ENCODE peak calls at places on chromosomes 11 and 22, in six cellular contexts. Z is tibial nerve, O is fibroblast of lung, G is tibial artery, X is adrenal gland, N is heart right ventricle. M is an unnamed sample.

GRCh38 chr22:30204742-30205111 is 41.8 kb downstream of the LIF start:
- DNase-seq in Z (no peak), O (peak; percentile 62), G (peak; percentile 75), X (no peak), N (no peak), M (no peak)

GRCh38 chr11:94400839-94401772 is at the start of gene GPR83:
- DNase-seq in Z (no peak), O (peak; percentile 43), G (no peak), X (no peak), N (peak; percentile 21), M (no peak)

GRCh38 chr11:122375687-122376399 is 259.8 kb upstream of the BLID start:
- DNase-seq in Z (no peak), O (peak; percentile 74), G (no peak), X (no peak), N (no peak), M (no peak)

GRCh38 chr22:48577014-48577690 is 1250.5 kb downstream of the BRD1 start:
- DNase-seq in Z (no peak), O (no peak), G (no peak), X (no peak), N (no peak), M (no peak)

GRCh38 chr11:97993565-97993964 is 1027.2 kb upstream of the CNTN5 start:
- DNase-seq in Z (no peak), O (no peak), G (no peak), X (no peak), N (no peak), M (no peak)

GRCh38 chr22:48593551-48593950 is 1234.1 kb downstream of the BRD1 start:
- DNase-seq in Z (no peak), O (no peak), G (no peak), X (no peak), N (no peak), M (no peak)

GRCh38 chr22:29879738-29880137 is 3.2 kb upstream of the MTMR3 start:
- DNase-seq in Z (no peak), O (no peak), G (no peak), X (peak; percentile 19), N (no peak), M (no peak)

GRCh38 chr11:67354314-67355022 is 1.1 kb upstream of the POLD4 start:
- DNase-seq in Z (no peak), O (peak; percentile 97), G (peak; percentile 96), X (peak; percentile 95), N (peak; percentile 57), M (peak; percentile 87)

GRCh38 chr22:22943521-22944267 is 56.1 kb downstream of the IGLL5 start:
- DNase-seq in Z (no peak), O (no peak), G (no peak), X (no peak), N (no peak), M (no peak)

GRCh38 chr11:8773916-8774537 is 91.4 kb downstream of the RPL27A start:
- DNase-seq in Z (no peak), O (no peak), G (no peak), X (no peak), N (no peak), M (no peak)
- H3K4me1 ChIP-seq in Z (peaks cover 14% of the 10 kb centered on the region), O (peaks cover 34% of the 10 kb centered on the region), G (peaks cover 80% of the 10 kb centered on the region), X (peaks cover 36% of the 10 kb centered on the region), N (peaks cover 85% of the 10 kb centered on the region), M (peaks cover 82% of the 10 kb centered on the region)

GRCh38 chr11:32213223-32213622 is 122.3 kb downstream of the RCN1 start:
- DNase-seq in Z (no peak), O (peak; percentile 93), G (no peak), X (no peak), N (no peak), M (no peak)
- H3K4me3 ChIP-seq in Z (no peak overlapping the region), O (no peak overlapping the region), G (no peak overlapping the region), X (no peak overlapping the region), N (no peak overlapping the region), M (no peak overlapping the region)

GRCh38 chr22:41197808-41198585 is 7.1 kb upstream of the L3MBTL2 start:
- DNase-seq in Z (no peak), O (peak; percentile 27), G (no peak), X (no peak), N (peak; percentile 45), M (no peak)
- TF ChIP-seq CTCF in Z (no peak), O (no peak), G (no peak), X (peak; percentile 15), N (no peak), M (no peak)

DNA sequence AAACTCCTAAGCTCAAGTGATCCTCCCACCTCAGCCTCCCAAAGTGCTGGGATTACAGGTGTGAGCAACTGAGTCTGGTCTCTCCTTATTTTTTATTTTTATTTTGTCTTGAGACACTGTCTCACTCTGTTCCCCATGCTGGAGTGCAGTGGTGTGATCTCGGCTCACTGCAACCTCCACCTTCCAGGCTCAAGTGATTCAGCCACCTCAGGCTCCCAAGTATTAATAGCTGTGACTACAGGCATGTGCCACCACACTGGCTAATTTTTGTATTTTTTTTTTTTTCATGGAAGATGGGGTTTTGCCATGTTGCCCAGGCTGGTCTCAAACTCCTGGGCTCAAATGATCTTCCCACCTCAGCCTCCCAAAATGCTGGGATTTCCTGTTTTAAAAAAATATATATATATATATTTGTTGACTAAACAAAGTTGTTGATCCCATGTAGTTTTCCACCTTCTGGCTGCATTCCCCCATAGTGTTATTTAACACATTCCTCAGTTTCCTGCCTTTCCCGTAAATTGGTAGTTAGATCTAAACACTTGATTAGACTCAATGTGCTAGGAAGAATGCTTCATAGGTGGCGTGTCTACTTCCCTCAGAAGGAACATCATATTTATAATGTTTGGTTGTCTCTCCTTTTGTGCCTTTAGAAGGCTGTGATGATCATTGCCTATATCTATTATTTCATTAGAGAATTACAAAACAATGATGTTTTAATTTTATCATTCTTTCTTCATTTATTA is 38.8 kb downstream of the LRRC32 start:
- DNase-seq in Z (no peak), O (no peak), G (no peak), X (no peak), N (no peak), M (no peak)
- H3K4me1 ChIP-seq in Z (peaks cover 13% of the 10 kb centered on the region), O (peaks cover 12% of the 10 kb centered on the region), G (peaks cover 25% of the 10 kb centered on the region), X (peaks cover 7% of the 10 kb centered on the region), N (peaks cover 42% of the 10 kb centered on the region), M (peaks cover 20% of the 10 kb centered on the region)

DNA sequence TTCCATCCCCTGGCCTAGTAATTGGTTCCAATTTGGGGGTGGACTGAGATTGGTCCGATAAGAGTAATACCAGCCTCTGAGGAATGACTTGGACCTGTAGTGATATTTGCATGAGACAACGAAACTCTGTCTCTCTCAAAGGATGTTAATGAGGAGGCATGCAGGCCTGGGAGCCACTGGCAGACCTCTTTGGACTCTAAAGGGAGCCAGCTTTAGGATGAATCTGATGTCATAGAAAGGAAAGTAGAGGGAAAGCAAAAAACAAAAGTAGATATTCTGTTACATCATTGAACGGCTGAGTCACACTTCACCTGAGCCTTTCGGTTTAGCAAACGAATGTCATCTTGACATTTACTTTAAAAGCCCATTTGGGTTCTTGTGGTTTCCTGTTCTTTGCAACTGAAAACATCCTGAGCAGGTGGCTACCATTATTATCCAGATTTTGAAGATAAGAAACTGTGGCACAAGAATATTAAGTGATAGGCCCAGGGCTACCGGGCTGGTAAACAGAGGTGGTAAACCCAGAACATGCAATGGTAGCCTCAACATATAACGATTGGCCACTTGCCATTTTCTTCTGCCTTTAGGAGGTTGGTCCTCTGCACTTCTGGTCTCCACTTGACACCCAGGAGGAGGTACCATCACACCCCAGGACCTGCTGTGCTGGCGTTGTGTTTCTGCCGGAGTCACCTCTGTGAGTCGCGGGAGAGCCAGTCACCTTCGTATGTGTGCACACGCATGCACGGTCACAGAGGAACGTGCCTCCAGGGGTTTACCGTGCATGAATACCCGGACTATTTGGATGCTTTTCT is 42.7 kb downstream of the RTL6 start:
- DNase-seq in Z (no peak), O (no peak), G (no peak), X (no peak), N (no peak), M (no peak)
- H3K4me3 ChIP-seq in Z (no peak overlapping the region), O (no peak overlapping the region), G (no peak overlapping the region), X (no peak overlapping the region), N (no peak overlapping the region), M (no peak overlapping the region)

DNA sequence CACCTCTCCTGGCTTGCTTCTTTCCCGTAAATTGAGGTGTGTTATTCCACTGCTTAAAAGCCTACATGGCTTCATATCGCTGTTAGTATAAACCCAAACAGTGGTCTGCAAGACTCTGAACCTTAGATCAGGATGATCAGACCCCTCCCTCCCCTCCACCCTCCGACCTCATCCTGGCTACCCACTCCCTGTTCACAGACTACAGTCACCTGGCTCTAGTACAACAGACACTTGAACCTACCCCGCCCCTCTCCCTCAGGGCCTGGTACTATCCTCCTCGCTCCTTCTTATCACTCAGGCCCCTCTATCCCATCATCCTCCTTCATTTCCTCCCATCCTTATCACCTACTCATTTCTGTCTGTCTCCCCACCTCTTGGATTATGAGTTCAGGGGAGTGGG is 20.1 kb downstream of the PTPRJ start:
- DNase-seq in Z (no peak), O (no peak), G (no peak), X (no peak), N (no peak), M (no peak)
- TF ChIP-seq CTCF in Z (no peak), O (no peak), G (no peak), X (no peak), N (no peak), M (no peak)

DNA sequence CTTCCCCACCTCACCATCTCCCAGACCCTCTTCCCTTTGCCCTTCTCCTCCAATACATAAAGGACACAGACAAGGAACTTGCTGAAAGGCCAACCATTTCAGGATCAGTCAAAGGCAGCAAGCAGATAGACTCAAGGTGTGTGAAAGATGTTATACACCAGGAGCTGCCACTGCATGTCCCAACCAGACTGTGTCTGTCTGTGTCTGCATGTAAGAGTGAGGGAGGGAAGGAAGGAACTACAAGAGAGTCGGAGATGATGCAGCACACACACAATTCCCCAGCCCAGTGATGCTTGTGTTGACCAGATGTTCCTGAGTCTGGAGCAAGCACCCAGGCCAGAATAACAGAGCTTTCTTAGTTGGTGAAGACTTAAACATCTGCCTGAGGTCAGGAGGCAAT is 58.2 kb downstream of the TIMP3 start:
- DNase-seq in Z (no peak), O (no peak), G (no peak), X (no peak), N (no peak), M (no peak)
- H3K4me1 ChIP-seq in Z (no peaks in the 10 kb centered on the region), O (no peaks in the 10 kb centered on the region), G (peaks cover 8% of the 10 kb centered on the region), X (no peaks in the 10 kb centered on the region), N (peaks cover 21% of the 10 kb centered on the region), M (no peaks in the 10 kb centered on the region)

GRCh38 chr11:96292291-96293010 is 50.5 kb downstream of the MAML2 start:
- DNase-seq in Z (no peak), O (no peak), G (no peak), X (no peak), N (no peak), M (no peak)

GRCh38 chr11:96290631-96291030 is 52.4 kb downstream of the MAML2 start:
- DNase-seq in Z (no peak), O (no peak), G (no peak), X (no peak), N (no peak), M (no peak)

GRCh38 chr11:96293109-96293508 is 49.9 kb downstream of the MAML2 start:
- DNase-seq in Z (no peak), O (no peak), G (no peak), X (no peak), N (no peak), M (no peak)

GRCh38 chr11:96294289-96294688 is 48.7 kb downstream of the MAML2 start:
- DNase-seq in Z (no peak), O (no peak), G (no peak), X (no peak), N (no peak), M (no peak)

GRCh38 chr11:96293583-96293982 is 49.4 kb downstream of the MAML2 start:
- DNase-seq in Z (no peak), O (peak; percentile 43), G (no peak), X (no peak), N (no peak), M (no peak)
- H3K4me3 ChIP-seq in Z (no peak overlapping the region), O (peak overlapping the region; percentile 23), G (peak overlapping the region; percentile 4), X (no peak overlapping the region), N (no peak overlapping the region), M (peak overlapping the region; percentile 45)